ENCODE peak calls at places on chromosomes 3 and 15, in eight cellular contexts. I is neural progenitor cell, H is cardiac muscle cell, V is fibroblast of the aortic adventitia, P is heart right ventricle, K is lung, W is Panc1, R is A673. X is an unnamed sample.

GRCh38 chr3:56940989-56941388 is 119.5 kb upstream of the SPATA12 start:
- DNase-seq in I (no peak), H (no peak), V (no peak), P (no peak), K (no peak), W (no peak), R (no peak), X (no peak)

GRCh38 chr3:151593923-151594322 is 133.1 kb upstream of the IGSF10 start:
- DNase-seq in I (no peak), H (no peak), V (peak; percentile 46), P (no peak), K (no peak), W (no peak), R (no peak), X (no peak)

GRCh38 chr15:42349178-42349577 is 10.1 kb upstream of the CAPN3 start:
- DNase-seq in I (no peak), H (no peak), V (peak; percentile 22), P (no peak), K (no peak), W (no peak), R (no peak), X (no peak)

GRCh38 chr3:52845157-52845556 is 10.3 kb upstream of the MUSTN1 start:
- DNase-seq in I (no peak), H (no peak), V (peak; percentile 77), P (peak; percentile 49), K (peak; percentile 39), W (no peak), R (no peak), X (no peak)

GRCh38 chr3:178155521-178155920 is 380.7 kb upstream of the KCNMB2 start:
- DNase-seq in I (peak; percentile 10), H (peak; percentile 24), V (no peak), P (no peak), K (no peak), W (no peak), R (no peak), X (no peak)

GRCh38 chr15:43225201-43225949 is 4.6 kb upstream of the EPB42 start:
- DNase-seq in I (peak; percentile 79), H (peak; percentile 67), V (peak; percentile 82), P (no peak), K (no peak), W (peak; percentile 45), R (peak; percentile 78), X (peak; percentile 79)

GRCh38 chr15:57890351-57890750 is 175.2 kb downstream of the ALDH1A2 start:
- DNase-seq in I (no peak), H (no peak), V (peak; percentile 71), P (no peak), K (no peak), W (no peak), R (no peak), X (no peak)

GRCh38 chr15:98981851-98982722 is 25.5 kb downstream of the PGPEP1L start:
- DNase-seq in I (no peak), H (no peak), V (no peak), P (no peak), K (no peak), W (no peak), R (no peak), X (peak; percentile 94)

GRCh38 chr15:43095243-43095642 is 10.6 kb downstream of the UBR1 start:
- DNase-seq in I (no peak), H (no peak), V (peak; percentile 73), P (no peak), K (no peak), W (no peak), R (no peak), X (no peak)

GRCh38 chr3:62939707-62940106 is 64.5 kb upstream of the CADPS start:
- DNase-seq in I (no peak), H (no peak), V (no peak), P (no peak), K (no peak), W (no peak), R (no peak), X (no peak)

GRCh38 chr3:12158387-12159226 is at the start of gene TIMP4:
- DNase-seq in I (peak; percentile 54), H (no peak), V (peak; percentile 35), P (peak; percentile 69), K (no peak), W (no peak), R (peak; percentile 50), X (no peak)

GRCh38 chr15:65286069-65286703 is 497 bp downstream of the PARP16 start:
- DNase-seq in I (peak; percentile 87), H (peak; percentile 75), V (peak; percentile 16), P (peak; percentile 60), K (peak; percentile 37), W (no peak), R (peak; percentile 22), X (peak; percentile 58)

GRCh38 chr15:82970078-82970686 is 15.8 kb upstream of the RAMAC start:
- DNase-seq in I (no peak), H (no peak), V (no peak), P (no peak), K (no peak), W (no peak), R (no peak), X (no peak)

GRCh38 chr3:126112531-126113237 is 28.8 kb upstream of the SLC41A3 start:
- DNase-seq in I (no peak), H (no peak), V (no peak), P (no peak), K (no peak), W (no peak), R (no peak), X (no peak)

GRCh38 chr3:102060814-102061213 is 211.5 kb downstream of the NFKBIZ start:
- DNase-seq in I (no peak), H (no peak), V (no peak), P (no peak), K (no peak), W (no peak), R (no peak), X (peak; percentile 54)

GRCh38 chr3:39178553-39178952 is 13.8 kb downstream of the XIRP1 start:
- DNase-seq in I (no peak), H (no peak), V (peak; percentile 25), P (no peak), K (no peak), W (no peak), R (no peak), X (no peak)

GRCh38 chr3:148990211-148990610 is 1.1 kb upstream of the GYG1 start:
- DNase-seq in I (no peak), H (no peak), V (no peak), P (no peak), K (no peak), W (no peak), R (no peak), X (peak; percentile 54)

GRCh38 chr3:23874359-23875120 is 42.2 kb downstream of the NKIRAS1 start:
- DNase-seq in I (no peak), H (no peak), V (peak; percentile 73), P (no peak), K (no peak), W (no peak), R (no peak), X (no peak)

GRCh38 chr3:72576563-72576962 is 271.7 kb downstream of the SHQ1 start:
- DNase-seq in I (no peak), H (no peak), V (no peak), P (no peak), K (no peak), W (no peak), R (no peak), X (no peak)

GRCh38 chr3:32791833-32792232 is 26.0 kb upstream of the TRIM71 start:
- DNase-seq in I (no peak), H (no peak), V (no peak), P (no peak), K (no peak), W (no peak), R (no peak), X (no peak)

GRCh38 chr3:133037440-133037839 is 751 bp upstream of the TMEM108 start:
- DNase-seq in I (no peak), H (no peak), V (no peak), P (peak; percentile 10), K (peak; percentile 64), W (no peak), R (no peak), X (no peak)

GRCh38 chr3:58577269-58577821 is at the start of gene FAM107A:
- DNase-seq in I (peak; percentile 58), H (no peak), V (peak; percentile 85), P (peak; percentile 36), K (peak; percentile 42), W (no peak), R (no peak), X (no peak)
- H3K4me3 ChIP-seq in I (no peak within 1 kb of the TSS), H (no peak within 1 kb of the TSS), V (peak within 1 kb of the TSS; percentile 18), P (peak within 1 kb of the TSS; percentile 53), K (peak within 1 kb of the TSS; percentile 47), W (no peak within 1 kb of the TSS), R (no peak within 1 kb of the TSS), X (no peak within 1 kb of the TSS)

GRCh38 chr3:87503901-87504498 is 227.6 kb upstream of the POU1F1 start:
- DNase-seq in I (peak; percentile 75), H (peak; percentile 59), V (peak; percentile 88), P (no peak), K (no peak), W (peak; percentile 41), R (peak; percentile 89), X (peak; percentile 59)
- TF ChIP-seq CTCF in I (peak; percentile 83), H (peak; percentile 56), V (peak; percentile 82), P (no peak), K (no peak), W (peak; percentile 56), R (peak; percentile 80), X (peak; percentile 55)

GRCh38 chr3:138327831-138328230 is 1.8 kb downstream of the NME9 start:
- DNase-seq in I (no peak), H (no peak), V (no peak), P (no peak), K (no peak), W (no peak), R (no peak), X (no peak)

GRCh38 chr3:138329127-138329983 is at the start of gene NME9:
- DNase-seq in I (peak; percentile 99), H (peak; percentile 98), V (peak; percentile 64), P (peak; percentile 88), K (peak; percentile 87), W (peak; percentile 32), R (peak; percentile 85), X (peak; percentile 73)

GRCh38 chr3:138326866-138327595 is 2.6 kb downstream of the NME9 start:
- DNase-seq in I (no peak), H (no peak), V (no peak), P (no peak), K (no peak), W (no peak), R (no peak), X (no peak)

GRCh38 chr3:138329984-138330293 is 288 bp upstream of the NME9 start:
- DNase-seq in I (no peak), H (no peak), V (no peak), P (no peak), K (no peak), W (no peak), R (no peak), X (no peak)

DNA sequence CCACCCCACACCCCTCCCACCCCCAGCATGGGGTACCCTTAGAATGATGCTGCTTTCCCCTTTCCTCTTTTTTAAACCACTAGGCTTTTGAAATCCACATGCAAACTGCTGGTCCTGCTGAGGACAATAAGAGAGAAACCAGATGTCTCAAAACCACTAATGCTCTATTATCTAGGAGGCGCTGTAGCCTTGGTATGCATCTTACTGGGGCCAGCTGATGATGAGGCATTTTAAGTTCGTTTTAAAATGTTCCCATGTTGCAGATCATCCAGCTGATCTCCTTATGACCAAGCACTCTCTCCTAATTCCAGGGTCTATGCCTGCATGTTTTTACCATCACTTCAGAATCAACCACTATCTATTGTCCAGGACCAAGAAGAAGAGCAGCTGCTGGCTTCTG is 1.3 kb downstream of the NME9 start:
- DNase-seq in I (peak; percentile 33), H (peak; percentile 34), V (peak; percentile 48), P (no peak), K (no peak), W (no peak), R (peak; percentile 45), X (no peak)
- H3K4me3 ChIP-seq in I (no peak overlapping the region), H (no peak overlapping the region), V (no peak overlapping the region), P (no peak overlapping the region), K (no peak overlapping the region), W (no peak overlapping the region), R (peak overlapping the region; percentile 61), X (no peak overlapping the region)

GRCh38 chr3:48765376-48765775 is 48.4 kb upstream of the IP6K2 start:
- DNase-seq in I (no peak), H (no peak), V (peak; percentile 5), P (no peak), K (no peak), W (no peak), R (no peak), X (peak; percentile 15)
- TF ChIP-seq CTCF in I (peak; percentile 19), H (peak; percentile 24), V (no peak), P (peak; percentile 15), K (no peak), W (no peak), R (no peak), X (no peak)

X was measured in GM12865.